ENCODE peak calls at places on chromosomes 7 and 10, in five cellular contexts. B is WTC11, A is HEK293T, R is HCEC 1CT, O is nephron progenitor cell. M is an unnamed sample.

GRCh38 chr10:80464557-80465466 is 10.7 kb downstream of the TSPAN14 start:
- DNase-seq in B (peak; percentile 71), A (no peak), R (no peak), O (peak; percentile 34), M (no peak)

GRCh38 chr7:69640216-69640615 is 41.9 kb downstream of the AUTS2 start:
- DNase-seq in B (no peak), A (no peak), R (no peak), O (no peak), M (no peak)

GRCh38 chr7:586494-586893 is 66.8 kb upstream of the PDGFA start:
- DNase-seq in B (no peak), A (no peak), R (no peak), O (no peak), M (no peak)

GRCh38 chr10:31581741-31582323 is 262.8 kb downstream of the ZEB1 start:
- DNase-seq in B (no peak), A (no peak), R (no peak), O (no peak), M (no peak)

GRCh38 chr10:132306341-132306685 is 1.4 kb downstream of the STK32C start:
- DNase-seq in B (no peak), A (no peak), R (no peak), O (no peak), M (no peak)

GRCh38 chr10:29897430-29897829 is 162.0 kb downstream of the JCAD start:
- DNase-seq in B (no peak), A (no peak), R (no peak), O (no peak), M (no peak)

GRCh38 chr7:115707236-115707635 is 323.3 kb downstream of the TFEC start:
- DNase-seq in B (peak; percentile 20), A (peak; percentile 25), R (no peak), O (no peak), M (no peak)

GRCh38 chr10:44293842-44294241 is 91.1 kb downstream of the CXCL12 start:
- DNase-seq in B (no peak), A (no peak), R (no peak), O (no peak), M (no peak)

GRCh38 chr7:119620769-119621168 is 652.2 kb upstream of the KCND2 start:
- DNase-seq in B (no peak), A (no peak), R (no peak), O (no peak), M (no peak)

GRCh38 chr7:157818701-157819516 is 482.1 kb downstream of the DNAJB6 start:
- DNase-seq in B (no peak), A (no peak), R (no peak), O (no peak), M (no peak)

GRCh38 chr10:118343115-118343514 is 991 bp upstream of the FAM204A start:
- DNase-seq in B (no peak), A (no peak), R (peak; percentile 59), O (no peak), M (no peak)

GRCh38 chr10:59688921-59689351 is 20.7 kb downstream of the SLC16A9 start:
- DNase-seq in B (no peak), A (no peak), R (no peak), O (no peak), M (no peak)

GRCh38 chr10:7659560-7659959 is 7.2 kb downstream of the ITIH5 start:
- DNase-seq in B (no peak), A (no peak), R (no peak), O (no peak), M (no peak)

M was measured in natural killer cell.